ENCODE peak calls at places on chromosome 19, in four cellular contexts. L is HCT116, D is K562, K is GM12878. Q is an unnamed sample.
A peak's percentile ranks its signal among the peaks of the same experiment; 100 is the strongest.

GRCh38 chr19:56740478-56740877 is 68.9 kb upstream of the ZNF835 start:
- DNase-seq in L (no peak), D (no peak), K (no peak), Q (no peak)

GRCh38 chr19:13010992-13011652 is 15.8 kb downstream of the NFIX start:
- DNase-seq in K (no peak), L (no peak), D (no peak), Q (no peak)

GRCh38 chr19:40392894-40393517 is 3.0 kb upstream of the HIPK4 start:
- DNase-seq in D (peak; percentile 42), K (no peak), L (peak; percentile 33), Q (peak; percentile 60)

GRCh38 chr19:12112238-12112637 is 27.9 kb downstream of the ZNF20 start:
- DNase-seq in D (no peak), L (no peak), K (no peak), Q (no peak)

GRCh38 chr19:32010071-32010470 is 335.3 kb upstream of the ZNF507 start:
- DNase-seq in L (no peak), K (no peak), D (no peak), Q (no peak)

GRCh38 chr19:10858204-10858828 is 10.1 kb downstream of the C19orf38 start:
- DNase-seq in K (no peak), D (peak; percentile 53), L (no peak), Q (no peak)

GRCh38 chr19:46579286-46579944 is 21.7 kb upstream of the CALM3 start:
- DNase-seq in L (no peak), K (no peak), D (no peak), Q (peak; percentile 7)

GRCh38 chr19:42422576-42423461 is 4.4 kb downstream of the LIPE start:
- DNase-seq in L (no peak), K (no peak), D (no peak), Q (no peak)

GRCh38 chr19:58261968-58262921 is 16.5 kb upstream of the ZNF8 start:
- DNase-seq in D (no peak), L (no peak), K (no peak), Q (no peak)

GRCh38 chr19:16325671-16326400 is 1.2 kb downstream of the KLF2 start:
- DNase-seq in D (no peak), L (no peak), K (no peak), Q (no peak)

GRCh38 chr19:866769-867300 is 7.4 kb downstream of the CFD start:
- DNase-seq in K (no peak), D (no peak), L (no peak), Q (no peak)

GRCh38 chr19:1027020-1027952 is 878 bp downstream of the CNN2 start:
- DNase-seq in K (no peak), L (no peak), D (peak; percentile 59), Q (peak; percentile 50)

DNA sequence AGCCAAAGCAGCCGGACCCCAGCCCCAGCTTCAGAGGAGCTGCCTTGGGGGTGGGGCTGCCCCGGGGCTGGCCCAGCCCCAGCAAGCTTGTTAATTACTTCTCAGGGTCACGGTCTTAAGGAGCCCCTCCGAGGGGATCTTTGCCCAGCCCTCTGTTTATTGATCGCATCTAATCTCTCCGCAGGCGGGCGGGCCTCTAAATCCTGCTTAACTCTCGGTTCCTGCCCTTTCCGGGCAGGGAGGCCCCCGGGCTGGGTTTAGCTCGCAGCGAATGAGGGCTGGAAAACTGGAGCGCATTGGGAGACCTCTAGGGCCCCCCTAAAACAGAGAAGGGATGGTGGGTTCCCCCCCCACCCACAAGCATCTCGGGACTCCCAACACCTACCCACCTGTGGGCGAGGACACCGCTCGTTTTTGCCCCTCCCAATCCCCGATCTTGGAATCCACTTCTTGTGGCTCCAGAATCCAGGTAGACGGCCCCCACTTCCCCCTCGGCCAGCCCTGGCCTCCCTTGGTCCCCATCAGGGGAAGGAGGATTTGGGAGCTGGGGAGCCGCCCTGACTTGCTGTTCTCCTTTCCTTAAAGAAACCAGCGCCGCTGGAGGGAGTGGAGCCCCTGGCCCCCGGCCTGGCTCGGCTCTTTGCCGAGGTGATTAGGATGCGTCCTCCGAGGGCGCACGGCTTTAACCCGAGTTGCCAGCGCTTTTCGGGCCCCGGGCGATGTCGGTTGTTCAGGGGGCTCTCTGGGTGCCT is 59.5 kb upstream of the ADGRL1 start:
- DNase-seq in L (no peak), D (no peak), K (no peak), Q (no peak)
- TF ChIP-seq JUND in L (no peak), D (no peak), K (no peak), Q (no peak)

GRCh38 chr19:50410109-50410508 is 8.6 kb upstream of the SPIB start:
- DNase-seq in K (no peak), L (no peak), D (no peak), Q (no peak)

GRCh38 chr19:50413096-50413495 is 5.6 kb upstream of the SPIB start:
- DNase-seq in K (no peak), D (no peak), L (no peak), Q (no peak)

GRCh38 chr19:50414850-50415660 is 3.7 kb upstream of the SPIB start:
- DNase-seq in K (no peak), L (peak; percentile 16), D (peak; percentile 92), Q (no peak)

GRCh38 chr19:50413531-50413930 is 5.2 kb upstream of the SPIB start:
- DNase-seq in K (no peak), D (no peak), L (no peak), Q (no peak)

GRCh38 chr19:50412419-50412818 is 6.3 kb upstream of the SPIB start:
- DNase-seq in K (no peak), D (no peak), L (no peak), Q (no peak)
- TF ChIP-seq JUND in K (no peak), D (no peak), L (no peak), Q (no peak)

GRCh38 chr19:18433735-18434398 is 4.1 kb downstream of the ISYNA1 start:
- DNase-seq in D (peak; percentile 79), K (no peak), L (no peak), Q (no peak)
- TF ChIP-seq JUND in D (no peak), K (no peak), L (no peak), Q (no peak)

DNA sequence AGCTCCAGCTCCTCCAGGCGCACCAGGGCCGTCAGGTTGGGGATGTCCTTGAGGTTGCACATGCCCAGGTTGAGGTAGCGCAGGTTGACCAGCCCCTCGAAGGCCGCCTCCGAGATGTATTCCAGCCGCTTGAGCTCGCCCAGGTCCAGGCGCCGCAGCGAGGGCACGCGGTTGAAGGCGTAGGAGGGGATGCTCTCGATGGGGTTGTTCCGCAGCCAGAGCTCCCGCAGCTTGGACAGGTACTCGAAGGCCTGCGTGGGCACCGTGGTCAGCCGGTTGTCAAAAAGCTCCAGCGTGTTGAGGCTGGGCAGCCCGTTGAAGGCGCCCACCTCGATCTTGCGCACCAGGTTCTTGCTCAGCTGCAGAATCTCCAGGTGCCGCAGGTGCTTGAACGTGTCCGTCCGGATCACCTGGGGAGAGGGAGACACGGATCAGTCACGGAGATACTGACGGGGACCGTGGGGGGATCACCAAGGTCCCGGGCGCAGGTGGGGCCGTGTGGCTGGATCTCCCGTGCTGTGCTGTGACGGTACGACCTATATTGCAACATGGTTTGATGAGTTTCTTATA is 5.4 kb upstream of the ASPDH start:
- DNase-seq in L (no peak), K (no peak), D (no peak), Q (no peak)
- TF ChIP-seq JUND in L (no peak), K (no peak), D (no peak), Q (no peak)

DNA sequence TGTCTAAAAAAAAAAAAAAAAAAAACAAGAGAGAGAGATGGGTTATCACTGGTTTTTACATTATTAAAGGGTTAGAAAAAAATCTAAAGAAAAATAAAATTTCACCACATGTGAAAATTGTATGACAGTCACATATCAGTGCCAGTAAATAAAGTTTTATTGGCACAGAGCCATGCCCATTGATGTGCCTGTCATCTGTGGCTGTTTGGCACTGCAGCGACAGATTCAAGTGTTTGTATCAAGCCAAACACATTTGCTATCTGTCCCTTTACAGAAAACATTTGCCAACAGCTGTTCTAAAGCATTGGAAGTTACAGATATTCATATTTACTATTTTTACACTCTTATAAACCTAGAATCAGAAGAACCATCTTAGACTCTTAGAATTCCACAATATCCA is 16.3 kb downstream of the FCHO1 start:
- DNase-seq in L (no peak), K (no peak), D (no peak), Q (no peak)
- TF ChIP-seq JUND in L (no peak), K (no peak), D (no peak), Q (no peak)

GRCh38 chr19:21910318-21910717 is 74.3 kb upstream of the ZNF43 start:
- DNase-seq in D (no peak), K (no peak), L (no peak), Q (no peak)
- TF ChIP-seq JUND in D (no peak), K (no peak), L (no peak), Q (no peak)